ENCODE peak calls at places on chromosomes 1 and 21, in ten cellular contexts. One of them, this sample, is unnamed.

GRCh38 chr1:109796484-109797305 is 33.0 kb upstream of the EPS8L3 start:
- DNase-seq in HFFc6: no peak
- DNase-seq in mesothelial cell of epicardium: no peak
- DNase-seq in endothelial cell: no peak
- DNase-seq in pancreas: no peak
- DNase-seq in left lung: no peak
- DNase-seq in lower leg skin: no peak
- DNase-seq in thoracic aorta: no peak
- DNase-seq in glutamatergic neuron: no peak
- DNase-seq in GM12865: no peak
- DNase-seq in this sample: no peak

GRCh38 chr1:36624466-36624865 is 141.8 kb upstream of the CSF3R start:
- DNase-seq in pancreas: no peak
- DNase-seq in lower leg skin: no peak
- DNase-seq in mesothelial cell of epicardium: no peak
- DNase-seq in glutamatergic neuron: no peak
- DNase-seq in endothelial cell: no peak
- DNase-seq in thoracic aorta: no peak
- DNase-seq in HFFc6: no peak
- DNase-seq in GM12865: no peak
- DNase-seq in left lung: no peak
- DNase-seq in this sample: no peak

GRCh38 chr1:83950106-83950661 is 48.7 kb downstream of the TTLL7 start:
- DNase-seq in lower leg skin: no peak
- DNase-seq in GM12865: no peak
- DNase-seq in glutamatergic neuron: no peak
- DNase-seq in endothelial cell: no peak
- DNase-seq in pancreas: no peak
- DNase-seq in thoracic aorta: no peak
- DNase-seq in HFFc6: no peak
- DNase-seq in mesothelial cell of epicardium: no peak
- DNase-seq in left lung: no peak
- DNase-seq in this sample: no peak

GRCh38 chr1:183996396-183996795 is 41.1 kb downstream of the COLGALT2 start:
- DNase-seq in glutamatergic neuron: no peak
- DNase-seq in pancreas: no peak
- DNase-seq in thoracic aorta: no peak
- DNase-seq in HFFc6: no peak
- DNase-seq in lower leg skin: no peak
- DNase-seq in endothelial cell: no peak
- DNase-seq in GM12865: no peak
- DNase-seq in mesothelial cell of epicardium: no peak
- DNase-seq in left lung: no peak
- DNase-seq in this sample: no peak

GRCh38 chr1:180415985-180416633 is 86.3 kb downstream of the ACBD6 start:
- DNase-seq in GM12865: peak; percentile 34
- DNase-seq in glutamatergic neuron: no peak
- DNase-seq in left lung: no peak
- DNase-seq in pancreas: no peak
- DNase-seq in HFFc6: peak; percentile 32
- DNase-seq in thoracic aorta: no peak
- DNase-seq in endothelial cell: no peak
- DNase-seq in lower leg skin: no peak
- DNase-seq in mesothelial cell of epicardium: no peak
- DNase-seq in this sample: peak; percentile 25

GRCh38 chr1:61639218-61639617 is 85.7 kb downstream of the TM2D1 start:
- DNase-seq in glutamatergic neuron: no peak
- DNase-seq in endothelial cell: no peak
- DNase-seq in mesothelial cell of epicardium: no peak
- DNase-seq in left lung: no peak
- DNase-seq in thoracic aorta: no peak
- DNase-seq in pancreas: no peak
- DNase-seq in HFFc6: no peak
- DNase-seq in lower leg skin: peak; percentile 16
- DNase-seq in GM12865: no peak
- DNase-seq in this sample: no peak

GRCh38 chr1:11728126-11728806 is 7.7 kb upstream of the AGTRAP start:
- DNase-seq in endothelial cell: no peak
- DNase-seq in left lung: no peak
- DNase-seq in mesothelial cell of epicardium: no peak
- DNase-seq in pancreas: no peak
- DNase-seq in glutamatergic neuron: no peak
- DNase-seq in thoracic aorta: no peak
- DNase-seq in lower leg skin: no peak
- DNase-seq in GM12865: no peak
- DNase-seq in HFFc6: no peak
- DNase-seq in this sample: no peak

GRCh38 chr1:78520216-78520615 is 29.4 kb downstream of the PTGFR start:
- DNase-seq in thoracic aorta: no peak
- DNase-seq in pancreas: no peak
- DNase-seq in HFFc6: no peak
- DNase-seq in left lung: no peak
- DNase-seq in GM12865: no peak
- DNase-seq in lower leg skin: no peak
- DNase-seq in glutamatergic neuron: no peak
- DNase-seq in mesothelial cell of epicardium: no peak
- DNase-seq in endothelial cell: no peak
- DNase-seq in this sample: peak; percentile 48

GRCh38 chr1:181083842-181084605 is 4.5 kb upstream of the IER5 start:
- DNase-seq in glutamatergic neuron: no peak
- DNase-seq in GM12865: peak; percentile 81
- DNase-seq in left lung: peak; percentile 72
- DNase-seq in HFFc6: no peak
- DNase-seq in lower leg skin: peak; percentile 56
- DNase-seq in mesothelial cell of epicardium: no peak
- DNase-seq in endothelial cell: no peak
- DNase-seq in thoracic aorta: no peak
- DNase-seq in pancreas: peak; percentile 45
- DNase-seq in this sample: no peak

GRCh38 chr1:228214921-228215662 is 7.2 kb downstream of the OBSCN start:
- DNase-seq in lower leg skin: no peak
- DNase-seq in thoracic aorta: no peak
- DNase-seq in glutamatergic neuron: no peak
- DNase-seq in GM12865: no peak
- DNase-seq in mesothelial cell of epicardium: no peak
- DNase-seq in left lung: no peak
- DNase-seq in HFFc6: no peak
- DNase-seq in endothelial cell: no peak
- DNase-seq in pancreas: peak; percentile 65
- DNase-seq in this sample: no peak

GRCh38 chr21:36260030-36260787 is 59.8 kb upstream of the MORC3 start:
- DNase-seq in HFFc6: peak; percentile 65
- DNase-seq in pancreas: no peak
- DNase-seq in left lung: no peak
- DNase-seq in glutamatergic neuron: no peak
- DNase-seq in endothelial cell: peak; percentile 51
- DNase-seq in thoracic aorta: no peak
- DNase-seq in lower leg skin: peak; percentile 45
- DNase-seq in GM12865: peak; percentile 71
- DNase-seq in mesothelial cell of epicardium: peak; percentile 45
- DNase-seq in this sample: peak; percentile 65

GRCh38 chr1:40711465-40712404 is 20.2 kb downstream of the NFYC start:
- DNase-seq in HFFc6: peak; percentile 43
- DNase-seq in GM12865: peak; percentile 37
- DNase-seq in mesothelial cell of epicardium: no peak
- DNase-seq in left lung: no peak
- DNase-seq in lower leg skin: peak; percentile 20
- DNase-seq in pancreas: no peak
- DNase-seq in thoracic aorta: no peak
- DNase-seq in endothelial cell: no peak
- DNase-seq in glutamatergic neuron: no peak
- DNase-seq in this sample: peak; percentile 85

GRCh38 chr1:71677024-71677423 is 596.2 kb upstream of the ZRANB2 start:
- DNase-seq in mesothelial cell of epicardium: no peak
- DNase-seq in glutamatergic neuron: no peak
- DNase-seq in endothelial cell: no peak
- DNase-seq in thoracic aorta: no peak
- DNase-seq in HFFc6: no peak
- DNase-seq in left lung: no peak
- DNase-seq in lower leg skin: no peak
- DNase-seq in pancreas: no peak
- DNase-seq in GM12865: no peak
- DNase-seq in this sample: no peak

GRCh38 chr1:109873278-109874175 is 37.1 kb upstream of the CSF1 start:
- DNase-seq in lower leg skin: no peak
- DNase-seq in endothelial cell: no peak
- DNase-seq in thoracic aorta: no peak
- DNase-seq in left lung: no peak
- DNase-seq in pancreas: no peak
- DNase-seq in HFFc6: no peak
- DNase-seq in mesothelial cell of epicardium: no peak
- DNase-seq in glutamatergic neuron: no peak
- DNase-seq in GM12865: no peak
- DNase-seq in this sample: peak; percentile 51

GRCh38 chr1:15704526-15705183 is 20.5 kb downstream of the PLEKHM2 start:
- DNase-seq in GM12865: no peak
- DNase-seq in mesothelial cell of epicardium: no peak
- DNase-seq in endothelial cell: no peak
- DNase-seq in HFFc6: no peak
- DNase-seq in thoracic aorta: no peak
- DNase-seq in lower leg skin: no peak
- DNase-seq in pancreas: no peak
- DNase-seq in left lung: no peak
- DNase-seq in glutamatergic neuron: no peak
- DNase-seq in this sample: no peak

GRCh38 chr1:59128784-59129227 is 168.1 kb upstream of the FGGY start:
- DNase-seq in endothelial cell: no peak
- DNase-seq in mesothelial cell of epicardium: no peak
- DNase-seq in pancreas: no peak
- DNase-seq in glutamatergic neuron: no peak
- DNase-seq in lower leg skin: no peak
- DNase-seq in left lung: no peak
- DNase-seq in thoracic aorta: no peak
- DNase-seq in GM12865: no peak
- DNase-seq in HFFc6: peak; percentile 71
- DNase-seq in this sample: peak; percentile 93

GRCh38 chr1:220711086-220711809 is 21.1 kb downstream of the C1orf115 start:
- DNase-seq in lower leg skin: no peak
- DNase-seq in thoracic aorta: no peak
- DNase-seq in mesothelial cell of epicardium: no peak
- DNase-seq in left lung: no peak
- DNase-seq in GM12865: peak; percentile 39
- DNase-seq in glutamatergic neuron: no peak
- DNase-seq in pancreas: no peak
- DNase-seq in HFFc6: no peak
- DNase-seq in endothelial cell: no peak
- DNase-seq in this sample: no peak

GRCh38 chr1:193275773-193276172 is 89.4 kb upstream of the B3GALT2 start:
- DNase-seq in glutamatergic neuron: no peak
- DNase-seq in left lung: no peak
- DNase-seq in GM12865: no peak
- DNase-seq in thoracic aorta: no peak
- DNase-seq in lower leg skin: no peak
- DNase-seq in HFFc6: no peak
- DNase-seq in pancreas: peak; percentile 32
- DNase-seq in mesothelial cell of epicardium: no peak
- DNase-seq in endothelial cell: peak; percentile 7
- DNase-seq in this sample: no peak
- TF ChIP-seq CTCF in glutamatergic neuron: no peak
- TF ChIP-seq CTCF in left lung: no peak
- TF ChIP-seq CTCF in GM12865: no peak
- TF ChIP-seq CTCF in thoracic aorta: no peak
- TF ChIP-seq CTCF in lower leg skin: no peak
- TF ChIP-seq CTCF in HFFc6: no peak
- TF ChIP-seq CTCF in pancreas: no peak
- TF ChIP-seq CTCF in mesothelial cell of epicardium: no peak
- TF ChIP-seq CTCF in endothelial cell: no peak
- TF ChIP-seq CTCF in this sample: no peak

DNA sequence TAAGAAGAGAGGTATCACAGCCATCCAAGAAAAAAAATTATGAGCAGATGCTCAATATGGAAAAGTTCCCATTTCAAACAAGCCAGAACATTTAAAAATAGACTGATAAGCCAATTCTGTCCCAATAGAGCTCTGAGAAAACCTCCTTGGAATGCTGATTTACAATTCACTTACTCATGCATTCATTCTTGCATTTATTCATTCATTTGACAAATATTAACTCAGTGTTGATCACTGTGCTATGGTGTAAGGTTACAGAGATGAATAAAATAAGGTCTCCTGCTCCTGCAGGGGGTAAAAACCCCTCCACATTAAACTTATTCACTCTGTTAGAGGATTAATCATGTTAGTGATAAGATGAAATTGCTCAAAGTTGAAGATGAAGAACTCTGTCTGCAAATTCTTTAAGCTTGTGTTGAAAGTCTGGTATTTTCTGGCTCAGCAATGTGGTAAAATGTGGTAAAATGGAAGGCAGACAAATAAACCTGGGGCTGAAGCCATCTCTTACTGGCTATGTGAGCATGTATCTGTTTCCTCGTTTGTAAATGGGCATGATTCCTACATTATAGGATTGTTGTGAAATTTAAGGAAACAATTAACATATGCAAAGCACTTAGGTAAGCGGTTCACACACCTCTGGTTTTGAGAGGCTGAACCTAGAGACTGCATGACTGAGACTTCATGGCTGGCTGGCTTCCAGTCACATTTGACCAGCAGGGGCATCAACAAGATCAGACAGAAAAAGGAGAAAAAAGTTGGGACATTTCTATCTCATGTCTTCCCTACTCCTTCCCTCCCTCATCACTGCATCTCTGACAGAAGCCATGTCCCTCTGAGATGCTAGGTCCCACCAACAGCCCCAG is 45.0 kb upstream of the DAB1 start:
- DNase-seq in mesothelial cell of epicardium: no peak
- DNase-seq in glutamatergic neuron: no peak
- DNase-seq in left lung: no peak
- DNase-seq in endothelial cell: no peak
- DNase-seq in GM12865: no peak
- DNase-seq in pancreas: no peak
- DNase-seq in lower leg skin: no peak
- DNase-seq in HFFc6: peak; percentile 45
- DNase-seq in thoracic aorta: no peak
- DNase-seq in this sample: peak; percentile 91
- TF ChIP-seq CTCF in mesothelial cell of epicardium: no peak
- TF ChIP-seq CTCF in glutamatergic neuron: no peak
- TF ChIP-seq CTCF in left lung: no peak
- TF ChIP-seq CTCF in endothelial cell: no peak
- TF ChIP-seq CTCF in GM12865: no peak
- TF ChIP-seq CTCF in pancreas: no peak
- TF ChIP-seq CTCF in lower leg skin: no peak
- TF ChIP-seq CTCF in HFFc6: peak; percentile 43
- TF ChIP-seq CTCF in thoracic aorta: no peak
- TF ChIP-seq CTCF in this sample: no peak

GRCh38 chr1:217911908-217912307 is 280.8 kb downstream of the SPATA17 start:
- DNase-seq in glutamatergic neuron: no peak
- DNase-seq in GM12865: peak; percentile 9
- DNase-seq in pancreas: no peak
- DNase-seq in left lung: no peak
- DNase-seq in HFFc6: no peak
- DNase-seq in endothelial cell: no peak
- DNase-seq in mesothelial cell of epicardium: no peak
- DNase-seq in lower leg skin: no peak
- DNase-seq in thoracic aorta: no peak
- DNase-seq in this sample: no peak
- TF ChIP-seq CTCF in glutamatergic neuron: no peak
- TF ChIP-seq CTCF in GM12865: no peak
- TF ChIP-seq CTCF in pancreas: no peak
- TF ChIP-seq CTCF in left lung: no peak
- TF ChIP-seq CTCF in HFFc6: no peak
- TF ChIP-seq CTCF in endothelial cell: no peak
- TF ChIP-seq CTCF in mesothelial cell of epicardium: no peak
- TF ChIP-seq CTCF in lower leg skin: no peak
- TF ChIP-seq CTCF in thoracic aorta: no peak
- TF ChIP-seq CTCF in this sample: no peak

GRCh38 chr21:25350056-25350455 is 257.2 kb downstream of the MRPL39 start:
- DNase-seq in pancreas: no peak
- DNase-seq in thoracic aorta: no peak
- DNase-seq in HFFc6: peak; percentile 57
- DNase-seq in endothelial cell: peak; percentile 31
- DNase-seq in mesothelial cell of epicardium: no peak
- DNase-seq in lower leg skin: no peak
- DNase-seq in glutamatergic neuron: peak; percentile 30
- DNase-seq in left lung: no peak
- DNase-seq in GM12865: peak; percentile 46
- DNase-seq in this sample: no peak
- TF ChIP-seq CTCF in pancreas: no peak
- TF ChIP-seq CTCF in thoracic aorta: no peak
- TF ChIP-seq CTCF in HFFc6: peak; percentile 92
- TF ChIP-seq CTCF in endothelial cell: peak; percentile 60
- TF ChIP-seq CTCF in mesothelial cell of epicardium: no peak
- TF ChIP-seq CTCF in lower leg skin: no peak
- TF ChIP-seq CTCF in glutamatergic neuron: peak; percentile 31
- TF ChIP-seq CTCF in left lung: no peak
- TF ChIP-seq CTCF in GM12865: peak; percentile 38
- TF ChIP-seq CTCF in this sample: peak; percentile 71